ENCODE peak calls at places on chromosome 4, in seven cellular contexts. R is RWPE1, K is AG10803, C is GM12865, S is AG04449, B is WTC11, J is neural crest cell. T is an unnamed sample.

GRCh38 chr4:141587897-141588296 is 48.5 kb upstream of the IL15 start:
- DNase-seq in B (no peak), J (no peak), S (no peak), C (no peak), K (no peak), R (peak; percentile 9), T (peak; percentile 52)

GRCh38 chr4:139892973-139893736 is 227.5 kb downstream of the MGST2 start:
- DNase-seq in K (no peak), R (no peak), S (no peak), C (no peak), B (no peak), J (no peak), T (no peak)

GRCh38 chr4:84796388-84796787 is 170.1 kb downstream of the WDFY3 start:
- DNase-seq in B (no peak), J (no peak), K (no peak), C (no peak), S (no peak), R (no peak), T (no peak)

GRCh38 chr4:158729716-158730559 is 6.7 kb upstream of the PPID start:
- DNase-seq in K (peak; percentile 68), S (no peak), B (peak; percentile 51), R (peak; percentile 66), C (peak; percentile 66), J (peak; percentile 39), T (peak; percentile 70)

GRCh38 chr4:169338246-169338645 is 67.5 kb upstream of the SH3RF1 start:
- DNase-seq in J (no peak), B (no peak), S (peak; percentile 63), R (no peak), C (no peak), K (peak; percentile 80), T (no peak)

GRCh38 chr4:111678466-111678865 is 466.8 kb upstream of the FAM241A start:
- DNase-seq in R (no peak), S (peak; percentile 51), K (peak; percentile 99), J (no peak), C (no peak), B (no peak), T (peak; percentile 81)

GRCh38 chr4:12729384-12729783 is 754.8 kb downstream of the RAB28 start:
- DNase-seq in R (peak; percentile 8), K (peak; percentile 8), S (no peak), B (no peak), J (no peak), C (peak; percentile 18), T (peak; percentile 37)

GRCh38 chr4:159048166-159048886 is 54.6 kb upstream of the RAPGEF2 start:
- DNase-seq in C (no peak), K (peak; percentile 74), J (peak; percentile 23), B (peak; percentile 32), R (peak; percentile 61), S (no peak), T (peak; percentile 72)

GRCh38 chr4:25823632-25824031 is 39.2 kb downstream of the SEL1L3 start:
- DNase-seq in K (no peak), S (no peak), R (no peak), B (no peak), C (no peak), J (no peak), T (no peak)

GRCh38 chr4:109662786-109663185 is 40.5 kb downstream of the CASP6 start:
- DNase-seq in C (no peak), R (no peak), J (no peak), K (no peak), S (no peak), B (no peak), T (no peak)

GRCh38 chr4:109655396-109655795 is 47.8 kb downstream of the CASP6 start:
- DNase-seq in B (no peak), K (no peak), R (no peak), C (no peak), S (no peak), J (no peak), T (no peak)

GRCh38 chr4:109657854-109658253 is 45.4 kb downstream of the CASP6 start:
- DNase-seq in B (no peak), C (no peak), S (no peak), R (no peak), J (no peak), K (no peak), T (no peak)

GRCh38 chr4:109658871-109659410 is 44.3 kb downstream of the CASP6 start:
- DNase-seq in S (no peak), J (no peak), C (no peak), B (no peak), K (no peak), R (no peak), T (peak; percentile 12)
- TF ChIP-seq CTCF in S (no peak), J (no peak), C (no peak), B (no peak), K (no peak), R (no peak), T (no peak)

DNA sequence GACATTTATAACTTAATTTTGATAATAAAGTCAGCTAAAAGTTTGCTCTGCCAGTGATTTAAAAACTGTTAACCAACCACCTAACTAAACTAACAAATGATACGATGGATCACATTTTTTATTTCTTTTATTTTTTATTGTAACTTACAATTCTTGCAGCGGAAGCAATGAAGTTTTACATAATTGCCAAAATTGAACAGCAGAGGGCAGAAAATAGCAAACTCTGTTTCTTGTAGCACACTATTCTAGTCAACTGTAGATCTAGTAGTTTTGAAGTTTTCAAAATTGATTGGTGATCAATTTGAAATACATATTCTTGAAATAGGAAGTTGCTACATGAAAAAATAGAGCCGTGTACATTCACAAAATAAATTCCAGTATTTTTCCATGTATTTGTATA is 2.8 kb upstream of the GRIA2 start:
- DNase-seq in R (no peak), K (peak; percentile 20), C (peak; percentile 7), S (no peak), B (no peak), J (no peak), T (peak; percentile 44)
- TF ChIP-seq CTCF in R (peak; percentile 51), K (peak; percentile 66), C (peak; percentile 24), S (peak; percentile 20), B (peak; percentile 18), J (peak; percentile 82), T (peak; percentile 57)

GRCh38 chr4:149690726-149691125 is 124.9 kb downstream of the IQCM start:
- DNase-seq in K (no peak), C (no peak), B (no peak), J (no peak), R (no peak), S (no peak), T (no peak)
- TF ChIP-seq CTCF in K (no peak), C (no peak), B (peak; percentile 28), J (peak; percentile 22), R (no peak), S (no peak), T (peak; percentile 22)

GRCh38 chr4:128068927-128069326 is 7.8 kb downstream of the LARP1B start:
- DNase-seq in S (no peak), B (peak; percentile 37), R (no peak), K (peak; percentile 15), C (peak; percentile 21), J (no peak), T (peak; percentile 43)
- TF ChIP-seq CTCF in S (peak; percentile 25), B (peak; percentile 33), R (no peak), K (peak; percentile 32), C (peak; percentile 17), J (peak; percentile 38), T (peak; percentile 40)

GRCh38 chr4:81723044-81723884 is 251.6 kb upstream of the RASGEF1B start:
- DNase-seq in J (no peak), C (no peak), B (no peak), R (no peak), S (no peak), K (no peak), T (no peak)

GRCh38 chr4:81722229-81722900 is 250.7 kb upstream of the RASGEF1B start:
- DNase-seq in K (no peak), S (no peak), B (no peak), J (no peak), C (no peak), R (no peak), T (no peak)

GRCh38 chr4:81723927-81724587 is 252.3 kb upstream of the RASGEF1B start:
- DNase-seq in S (no peak), K (no peak), J (no peak), R (no peak), B (no peak), C (peak; percentile 7), T (peak; percentile 3)

DNA sequence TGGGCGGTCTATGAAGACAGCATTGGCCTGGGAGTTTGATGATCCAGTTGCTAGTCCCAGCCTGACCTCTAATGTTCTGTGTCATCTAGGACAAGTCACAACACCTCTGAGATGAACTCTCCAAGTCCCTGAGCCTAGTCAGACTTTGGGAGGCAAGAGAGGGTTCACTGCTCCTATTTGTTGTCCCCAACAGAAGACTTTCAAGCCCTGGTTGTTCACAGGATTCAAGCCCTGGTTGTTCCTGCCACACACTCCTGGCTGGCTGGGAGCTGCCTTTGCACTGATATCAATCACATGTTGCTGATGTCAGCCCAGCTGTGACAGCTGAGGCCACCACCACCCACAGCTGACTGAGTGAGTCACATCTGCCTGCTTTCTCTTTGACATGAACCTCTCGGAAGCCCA is 253.2 kb upstream of the RASGEF1B start:
- DNase-seq in B (no peak), J (no peak), S (no peak), K (no peak), R (no peak), C (peak; percentile 20), T (peak; percentile 2)
- TF ChIP-seq CTCF in B (no peak), J (no peak), S (no peak), K (no peak), R (no peak), C (no peak), T (no peak)

GRCh38 chr4:113411496-113411938 is 350.0 kb downstream of the CAMK2D start:
- DNase-seq in R (peak; percentile 39), S (peak; percentile 76), B (no peak), K (peak; percentile 83), J (no peak), C (no peak), T (peak; percentile 96)
- TF ChIP-seq CTCF in R (no peak), S (no peak), B (no peak), K (no peak), J (no peak), C (no peak), T (peak; percentile 56)

GRCh38 chr4:164800786-164801185 is 46.9 kb downstream of the SMIM31 start:
- DNase-seq in S (no peak), K (no peak), B (no peak), C (no peak), J (no peak), R (no peak), T (no peak)
- TF ChIP-seq CTCF in S (no peak), K (no peak), B (no peak), C (no peak), J (peak; percentile 33), R (no peak), T (no peak)

GRCh38 chr4:157043131-157043530 is 32.8 kb upstream of the GLRB start:
- DNase-seq in R (peak; percentile 19), B (no peak), S (no peak), K (peak; percentile 36), J (no peak), C (no peak), T (peak; percentile 52)
- TF ChIP-seq CTCF in R (no peak), B (no peak), S (peak; percentile 25), K (peak; percentile 41), J (no peak), C (no peak), T (peak; percentile 42)

T was measured in fibroblast of mammary gland.